ENCODE peak calls at places on chromosome 5, in eight cellular contexts. Y is mucosa of gallbladder, G is A549, I is HS-5, P is glutamatergic neuron, K is AG04450, S is psoas muscle, C is SW 1271. D is an unnamed sample.
A peak's percentile ranks its signal among the peaks of the same experiment; 100 is the strongest.

GRCh38 chr5:2200261-2200965 is 317.7 kb upstream of the IRX4 start:
- DNase-seq in K (no peak), S (no peak), P (no peak), C (no peak), G (no peak), Y (no peak), I (no peak), D (no peak)

GRCh38 chr5:144202725-144203124 is 32.1 kb downstream of the KCTD16 start:
- DNase-seq in C (no peak), I (no peak), P (no peak), K (no peak), Y (no peak), G (no peak), S (no peak), D (no peak)

GRCh38 chr5:81633916-81634315 is 117.0 kb downstream of the SSBP2 start:
- DNase-seq in S (no peak), I (no peak), P (no peak), C (no peak), Y (no peak), G (no peak), K (no peak), D (no peak)

GRCh38 chr5:167561796-167562195 is 729.6 kb upstream of the WWC1 start:
- DNase-seq in S (no peak), C (no peak), G (no peak), K (no peak), Y (no peak), I (no peak), P (no peak), D (no peak)

GRCh38 chr5:110625376-110625999 is 101.0 kb downstream of the TMEM232 start:
- DNase-seq in Y (no peak), I (no peak), G (peak; percentile 20), C (no peak), S (no peak), P (no peak), K (no peak), D (peak; percentile 59)

GRCh38 chr5:141492168-141492885 is 3.4 kb downstream of the PCDHGC5 start:
- DNase-seq in P (no peak), K (no peak), C (no peak), Y (no peak), I (no peak), G (no peak), S (no peak), D (no peak)

GRCh38 chr5:172857982-172858381 is 23.9 kb downstream of the ERGIC1 start:
- DNase-seq in C (no peak), Y (no peak), S (no peak), G (no peak), I (no peak), P (no peak), K (no peak), D (no peak)

GRCh38 chr5:15601274-15601673 is 101.3 kb downstream of the FBXL7 start:
- DNase-seq in Y (no peak), K (no peak), C (no peak), S (no peak), P (peak; percentile 77), I (no peak), G (no peak), D (no peak)

GRCh38 chr5:169778622-169779596 is 141.8 kb downstream of the DOCK2 start:
- DNase-seq in G (no peak), K (no peak), I (no peak), S (no peak), Y (no peak), P (no peak), C (no peak), D (no peak)

D was measured in amniotic stem cell.